ENCODE peak calls at places on chromosomes 3 and 15, in four cellular contexts. One of them, this sample, is unnamed.

GRCh38 chr15:29822685-29823459 is 604 bp upstream of the TJP1 start:
- DNase-seq in HTR-8/SVneo: peak
- DNase-seq in HT1080: peak
- DNase-seq in Caco-2: peak
- DNase-seq in this sample: peak

GRCh38 chr3:10085738-10086137 is 22.3 kb downstream of the FANCD2OS start:
- DNase-seq in HT1080: no peak
- DNase-seq in HTR-8/SVneo: no peak
- DNase-seq in Caco-2: no peak
- DNase-seq in this sample: no peak

GRCh38 chr3:43742935-43743334 is 52.2 kb downstream of the ABHD5 start:
- DNase-seq in HT1080: no peak
- DNase-seq in Caco-2: no peak
- DNase-seq in HTR-8/SVneo: no peak
- DNase-seq in this sample: no peak

GRCh38 chr3:120425196-120425595 is 25.6 kb downstream of the FSTL1 start:
- DNase-seq in HTR-8/SVneo: no peak
- DNase-seq in Caco-2: no peak
- DNase-seq in HT1080: no peak
- DNase-seq in this sample: no peak

GRCh38 chr15:99955181-99955525 is 221.9 kb upstream of the LYSMD4 start:
- DNase-seq in HT1080: no peak
- DNase-seq in HTR-8/SVneo: no peak
- DNase-seq in Caco-2: no peak
- DNase-seq in this sample: no peak

GRCh38 chr3:53544357-53544756 is 49.9 kb downstream of the CACNA1D start:
- DNase-seq in HTR-8/SVneo: no peak
- DNase-seq in HT1080: peak
- DNase-seq in Caco-2: no peak
- DNase-seq in this sample: no peak

GRCh38 chr15:80070840-80071239 is 11.4 kb downstream of the ZFAND6 start:
- DNase-seq in HT1080: no peak
- DNase-seq in HTR-8/SVneo: no peak
- DNase-seq in Caco-2: no peak
- DNase-seq in this sample: no peak

GRCh38 chr3:2036096-2036495 is 62.6 kb upstream of the CNTN4 start:
- DNase-seq in HTR-8/SVneo: no peak
- DNase-seq in HT1080: no peak
- DNase-seq in Caco-2: no peak
- DNase-seq in this sample: no peak

GRCh38 chr15:77983708-77984445 is 93.6 kb downstream of the TBC1D2B start:
- DNase-seq in HTR-8/SVneo: no peak
- DNase-seq in HT1080: no peak
- DNase-seq in Caco-2: peak
- DNase-seq in this sample: peak

GRCh38 chr3:5010706-5011554 is 31.7 kb downstream of the BHLHE40 start:
- DNase-seq in HTR-8/SVneo: no peak
- DNase-seq in Caco-2: no peak
- DNase-seq in HT1080: no peak
- DNase-seq in this sample: no peak

GRCh38 chr15:40451497-40452158 is 10.9 kb downstream of the BAHD1 start:
- DNase-seq in HT1080: no peak
- DNase-seq in Caco-2: no peak
- DNase-seq in HTR-8/SVneo: no peak
- DNase-seq in this sample: no peak

GRCh38 chr3:57017481-57017880 is 43.0 kb upstream of the SPATA12 start:
- DNase-seq in HT1080: peak
- DNase-seq in Caco-2: no peak
- DNase-seq in HTR-8/SVneo: no peak
- DNase-seq in this sample: no peak

GRCh38 chr15:29331669-29332068 is 62.0 kb upstream of the NSMCE3 start:
- DNase-seq in Caco-2: no peak
- DNase-seq in HTR-8/SVneo: no peak
- DNase-seq in HT1080: no peak
- DNase-seq in this sample: no peak

GRCh38 chr3:120572027-120572426 is 24.1 kb upstream of the NDUFB4 start:
- DNase-seq in HTR-8/SVneo: no peak
- DNase-seq in Caco-2: no peak
- DNase-seq in HT1080: no peak
- DNase-seq in this sample: no peak

GRCh38 chr3:9909221-9910013 is 6.8 kb downstream of the IL17RE start:
- DNase-seq in Caco-2: no peak
- DNase-seq in HTR-8/SVneo: no peak
- DNase-seq in HT1080: no peak
- DNase-seq in this sample: no peak

GRCh38 chr3:11845661-11846060 is 1.0 kb downstream of the TAMM41 start:
- DNase-seq in Caco-2: no peak
- DNase-seq in HTR-8/SVneo: no peak
- DNase-seq in HT1080: no peak
- DNase-seq in this sample: no peak

GRCh38 chr15:62390793-62391543 is 225.9 kb upstream of the C2CD4B start:
- DNase-seq in Caco-2: peak
- DNase-seq in HTR-8/SVneo: no peak
- DNase-seq in HT1080: peak
- DNase-seq in this sample: peak